ENCODE peak calls at places on chromosomes 3 and 15, in four cellular contexts. I is GM12878, R is stomach, T is H1. H is an unnamed sample.

GRCh38 chr3:79845546-79845945 is 77.7 kb upstream of the ROBO1 start:
- DNase-seq in I (no peak), R (no peak), T (no peak), H (no peak)

GRCh38 chr15:74315626-74316025 is 51.8 kb downstream of the CYP11A1 start:
- DNase-seq in I (peak; percentile 58), R (no peak), T (no peak), H (peak; percentile 19)

GRCh38 chr3:79870006-79870620 is 102.3 kb upstream of the ROBO1 start:
- DNase-seq in I (no peak), R (no peak), T (no peak), H (no peak)

GRCh38 chr3:50603261-50604109 is 8.1 kb downstream of the CISH start:
- DNase-seq in I (no peak), R (no peak), T (no peak), H (no peak)

GRCh38 chr3:73294532-73294931 is 233.1 kb downstream of the EBLN2 start:
- DNase-seq in I (no peak), R (no peak), T (no peak), H (no peak)

GRCh38 chr3:192467230-192468186 is 259.8 kb downstream of the FGF12 start:
- DNase-seq in I (peak; percentile 8), R (peak; percentile 61), T (peak; percentile 51), H (peak; percentile 53)

GRCh38 chr15:61380270-61380669 is 151.2 kb upstream of the RORA start:
- DNase-seq in I (no peak), R (no peak), T (no peak), H (no peak)

GRCh38 chr15:65535192-65535591 is 4.9 kb downstream of the HACD3 start:
- DNase-seq in I (no peak), R (no peak), T (no peak), H (no peak)

GRCh38 chr3:85360742-85361387 is 402.1 kb downstream of the CADM2 start:
- DNase-seq in I (peak; percentile 3), R (peak; percentile 37), T (peak; percentile 7), H (peak; percentile 55)

GRCh38 chr3:69420781-69421520 is 35.1 kb upstream of the FRMD4B start:
- DNase-seq in I (no peak), R (no peak), T (no peak), H (no peak)

GRCh38 chr3:188788621-188789081 is 383.1 kb upstream of the TPRG1 start:
- DNase-seq in I (no peak), R (no peak), T (no peak), H (no peak)

GRCh38 chr15:59540654-59541053 is 70.9 kb upstream of the GCNT3 start:
- DNase-seq in I (no peak), R (no peak), T (no peak), H (no peak)

GRCh38 chr3:50502584-50503423 is 630 bp downstream of the CACNA2D2 start:
- DNase-seq in I (no peak), R (no peak), T (no peak), H (no peak)

GRCh38 chr15:86021281-86022264 is 58.1 kb upstream of the AGBL1 start:
- DNase-seq in I (no peak), R (no peak), T (no peak), H (peak; percentile 37)

GRCh38 chr15:73183071-73183470 is 130.8 kb downstream of the NEO1 start:
- DNase-seq in I (no peak), R (no peak), T (no peak), H (no peak)

GRCh38 chr15:52217186-52217585 is 26.0 kb upstream of the GNB5 start:
- DNase-seq in I (no peak), R (peak; percentile 65), T (peak; percentile 27), H (peak; percentile 19)

GRCh38 chr15:35522061-35522460 is 23.9 kb downstream of the DPH6 start:
- DNase-seq in I (no peak), R (no peak), T (no peak), H (no peak)

GRCh38 chr3:169575381-169575780 is 88.1 kb downstream of the MECOM start:
- DNase-seq in I (no peak), R (peak; percentile 26), T (no peak), H (no peak)

GRCh38 chr3:194536883-194537637 is 50.3 kb upstream of the ATP13A3 start:
- DNase-seq in I (no peak), R (peak; percentile 80), T (no peak), H (peak; percentile 89)

GRCh38 chr3:56119575-56120349 is 348.5 kb downstream of the ERC2 start:
- DNase-seq in I (no peak), R (no peak), T (no peak), H (no peak)

GRCh38 chr15:67033521-67033920 is 31.9 kb upstream of the SMAD3 start:
- DNase-seq in I (no peak), R (no peak), T (no peak), H (peak; percentile 42)

GRCh38 chr15:95325763-95326688 is 1004.5 kb upstream of the NR2F2 start:
- DNase-seq in I (no peak), R (no peak), T (no peak), H (no peak)

GRCh38 chr3:82347585-82347984 is 586.1 kb upstream of the GBE1 start:
- DNase-seq in I (no peak), R (no peak), T (no peak), H (no peak)

GRCh38 chr3:82354181-82354696 is 592.8 kb upstream of the GBE1 start:
- DNase-seq in I (no peak), R (no peak), T (no peak), H (no peak)

GRCh38 chr3:82355228-82355627 is 593.8 kb upstream of the GBE1 start:
- DNase-seq in I (no peak), R (no peak), T (no peak), H (no peak)

DNA sequence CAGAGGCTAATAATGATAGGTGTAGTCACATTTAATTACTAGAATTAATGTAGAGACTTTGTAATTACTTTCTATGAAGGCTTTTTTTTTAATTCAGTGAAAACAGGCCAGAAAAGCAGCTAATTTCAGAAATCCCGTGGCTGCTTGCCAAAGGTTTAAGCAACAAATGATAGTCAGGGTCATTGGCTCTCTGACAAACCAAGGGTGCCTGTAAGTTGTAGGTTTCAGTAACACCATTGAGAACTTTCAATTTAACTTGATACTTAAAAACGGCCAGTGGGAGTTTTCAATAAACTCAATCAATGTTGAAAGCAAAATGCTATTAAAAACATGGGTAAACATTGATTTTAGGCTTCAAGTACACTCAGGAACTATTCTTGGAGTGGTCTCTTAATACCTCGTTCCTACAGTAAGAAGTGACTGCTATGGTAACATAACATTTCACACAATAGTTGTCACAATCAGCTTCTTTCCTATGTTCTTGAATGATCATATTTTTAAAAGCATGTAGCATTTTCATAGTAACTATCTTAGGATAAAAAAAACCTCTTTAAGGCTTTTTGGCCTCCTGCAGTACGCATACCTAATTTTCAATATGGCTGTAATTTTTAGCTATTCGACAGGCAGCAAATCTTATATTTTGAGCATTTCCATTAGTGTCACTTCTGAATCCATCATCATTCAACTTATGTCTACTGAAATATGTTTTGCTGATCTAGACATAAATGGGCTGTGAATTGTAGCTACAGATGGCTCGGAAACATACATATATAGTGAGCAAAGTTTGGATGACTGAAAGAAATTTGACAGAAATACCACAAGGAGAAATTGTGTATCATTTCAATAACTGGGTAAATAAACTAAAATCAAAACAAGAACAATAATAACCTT is 592.1 kb upstream of the GBE1 start:
- DNase-seq in I (no peak), R (no peak), T (no peak), H (no peak)
- TF ChIP-seq EP300 in I (no peak), R (no peak), T (no peak), H (no peak)

DNA sequence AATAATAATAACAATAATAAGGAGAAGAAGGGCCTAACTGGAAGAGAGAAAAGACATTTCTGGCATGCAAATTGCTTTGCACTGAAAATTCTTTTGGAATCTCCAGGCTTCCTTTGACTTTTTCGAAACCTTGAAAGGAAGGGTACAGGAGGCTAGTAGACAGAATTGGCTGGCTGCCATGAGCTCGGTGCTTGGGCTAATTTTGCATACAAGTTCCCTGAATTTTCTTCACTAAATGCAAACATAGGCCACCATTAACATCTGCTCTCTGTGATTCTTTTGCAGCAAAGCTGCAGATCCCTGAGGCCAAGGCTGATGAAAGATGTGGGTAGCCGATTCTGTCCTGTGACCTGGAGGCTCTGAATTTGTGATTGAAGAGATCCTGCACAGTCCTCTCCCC is 247.9 kb upstream of the MCTP2 start:
- DNase-seq in I (no peak), R (no peak), T (no peak), H (no peak)
- H3K27me3 ChIP-seq in I (no peaks in the 10 kb centered on the region), R (no peaks in the 10 kb centered on the region), T (no peaks in the 10 kb centered on the region), H (no peaks in the 10 kb centered on the region)

GRCh38 chr3:124881976-124882697 is 5.0 kb downstream of the ITGB5 start:
- DNase-seq in I (no peak), R (no peak), T (no peak), H (no peak)

GRCh38 chr3:124877617-124878016 is 9.5 kb downstream of the ITGB5 start:
- DNase-seq in I (no peak), R (no peak), T (no peak), H (no peak)

GRCh38 chr3:124879395-124879723 is 7.8 kb downstream of the ITGB5 start:
- DNase-seq in I (no peak), R (no peak), T (no peak), H (no peak)

GRCh38 chr3:124882749-124883148 is 4.4 kb downstream of the ITGB5 start:
- DNase-seq in I (no peak), R (no peak), T (no peak), H (no peak)

DNA sequence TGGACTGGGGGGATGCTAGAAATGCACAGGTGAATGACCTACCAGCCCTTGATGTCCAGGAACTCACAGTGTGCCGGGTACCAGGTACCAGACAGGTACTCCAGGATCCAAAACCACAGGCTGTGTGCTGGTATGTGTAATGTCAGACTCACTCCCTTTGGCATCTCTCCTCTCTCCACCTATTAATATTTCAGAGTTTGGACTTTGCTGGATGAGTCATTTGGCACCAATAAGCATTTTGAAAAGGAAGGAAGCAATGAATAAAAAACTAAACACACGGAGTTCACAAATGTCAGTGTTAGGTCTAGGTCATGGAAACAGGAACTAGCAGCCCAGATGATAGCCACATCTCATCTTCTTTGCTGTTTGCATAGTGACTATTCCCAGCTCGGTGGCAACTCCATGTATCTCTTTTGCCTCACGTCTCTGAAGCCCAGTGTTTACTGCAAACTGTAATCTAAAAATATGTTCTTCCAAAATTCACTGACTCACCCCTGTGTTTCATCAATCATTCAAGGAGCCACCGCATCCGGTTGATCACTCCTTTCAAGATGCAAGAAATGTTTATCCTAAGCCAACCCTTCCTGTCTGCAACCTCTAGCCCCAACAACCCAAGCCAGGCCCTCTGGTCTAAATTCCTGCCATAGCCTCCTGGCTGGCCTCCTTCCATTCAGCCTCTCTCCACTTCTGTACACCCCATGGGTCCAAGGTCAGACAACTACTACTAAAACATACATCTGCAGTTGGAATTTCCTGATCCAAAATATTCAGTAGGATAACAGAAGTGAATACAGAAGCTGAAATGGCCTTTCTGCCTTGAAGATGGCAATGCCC is 8.4 kb downstream of the ITGB5 start:
- DNase-seq in I (no peak), R (no peak), T (no peak), H (peak; percentile 16)
- TF ChIP-seq POLR2AphosphoS5 in I (no peak), R (peak; percentile 64), T (no peak), H (peak; percentile 46)

GRCh38 chr3:16266714-16267113 is 1.7 kb downstream of the OXNAD1 start:
- DNase-seq in I (no peak), R (no peak), T (no peak), H (no peak)

GRCh38 chr3:16264174-16264707 is 502 bp downstream of the DPH3 start:
- DNase-seq in I (no peak), R (no peak), T (no peak), H (no peak)

GRCh38 chr3:16265455-16265786 is 409 bp downstream of the OXNAD1 start:
- DNase-seq in I (no peak), R (no peak), T (no peak), H (no peak)

GRCh38 chr3:16262195-16262594 is 2.5 kb downstream of the DPH3 start:
- DNase-seq in I (no peak), R (no peak), T (no peak), H (no peak)

GRCh38 chr3:16264708-16265454 is at the start of the genes DPH3 and OXNAD1:
- DNase-seq in I (peak; percentile 95), R (peak; percentile 100), T (peak; percentile 96), H (peak; percentile 100)
- TF ChIP-seq EP300 in I (no peak), R (no peak), T (peak; percentile 42), H (no peak)

GRCh38 chr3:46887980-46888494 is 10.5 kb downstream of the PTH1R start:
- DNase-seq in I (no peak), R (no peak), T (no peak), H (no peak)
- H3K27me3 ChIP-seq in I (peaks cover 18% of the 10 kb centered on the region), R (no peaks in the 10 kb centered on the region), T (peaks cover 46% of the 10 kb centered on the region), H (peaks cover 30% of the 10 kb centered on the region)

H was measured in transverse colon.